ENCODE peak calls at places on chromosomes 6 and 20, in eight cellular contexts. U, T, R, Y, H, B, J and E are unnamed samples.

GRCh38 chr20:51910202-51911050 is 108.1 kb upstream of the SALL4 start:
- DNase-seq in U (peak; percentile 36), T (no peak), R (no peak), Y (peak; percentile 49), H (no peak), B (no peak), J (no peak), E (peak; percentile 65)

GRCh38 chr6:83183082-83183828 is 9.8 kb downstream of the PGM3 start:
- DNase-seq in U (no peak), T (no peak), R (no peak), Y (no peak), H (no peak), B (no peak), J (no peak), E (no peak)

GRCh38 chr6:81562169-81562568 is 190.3 kb downstream of the TENT5A start:
- DNase-seq in U (no peak), T (peak; percentile 76), R (no peak), Y (no peak), H (no peak), B (peak; percentile 20), J (no peak), E (peak; percentile 20)

GRCh38 chr6:20838113-20838512 is 303.9 kb downstream of the CDKAL1 start:
- DNase-seq in U (no peak), T (no peak), R (no peak), Y (no peak), H (no peak), B (no peak), J (no peak), E (no peak)

GRCh38 chr6:134590449-134590848 is 272.5 kb upstream of the SGK1 start:
- DNase-seq in U (no peak), T (no peak), R (no peak), Y (no peak), H (no peak), B (no peak), J (no peak), E (no peak)

GRCh38 chr6:109434456-109434855 is 6.0 kb downstream of the PPIL6 start:
- DNase-seq in U (no peak), T (no peak), R (no peak), Y (no peak), H (no peak), B (no peak), J (no peak), E (no peak)

GRCh38 chr20:4490595-4491280 is 231.0 kb upstream of the PRND start:
- DNase-seq in U (no peak), T (no peak), R (no peak), Y (no peak), H (no peak), B (no peak), J (no peak), E (no peak)

GRCh38 chr20:47915495-47915894 is 130.2 kb upstream of the SULF2 start:
- DNase-seq in U (no peak), T (no peak), R (no peak), Y (no peak), H (no peak), B (no peak), J (no peak), E (no peak)

GRCh38 chr20:1272368-1273155 is 6.5 kb downstream of the SNPH start:
- DNase-seq in U (no peak), T (no peak), R (no peak), Y (no peak), H (no peak), B (no peak), J (no peak), E (no peak)

GRCh38 chr20:43006651-43007375 is 182.9 kb downstream of the PTPRT start:
- DNase-seq in U (no peak), T (no peak), R (no peak), Y (no peak), H (no peak), B (no peak), J (no peak), E (no peak)

GRCh38 chr6:42378125-42378524 is 73.6 kb downstream of the TRERF1 start:
- DNase-seq in U (no peak), T (no peak), R (no peak), Y (no peak), H (no peak), B (no peak), J (no peak), E (no peak)

GRCh38 chr20:53865905-53866786 is 204.2 kb downstream of the BCAS1 start:
- DNase-seq in U (peak; percentile 19), T (no peak), R (no peak), Y (peak; percentile 86), H (no peak), B (peak; percentile 59), J (no peak), E (no peak)

GRCh38 chr20:5156670-5157448 is 30.1 kb downstream of the CDS2 start:
- DNase-seq in U (no peak), T (peak; percentile 60), R (no peak), Y (peak; percentile 45), H (no peak), B (peak; percentile 70), J (no peak), E (no peak)

GRCh38 chr6:166555066-166555465 is 31.4 kb downstream of the RAMACL start:
- DNase-seq in U (no peak), T (no peak), R (no peak), Y (peak; percentile 30), H (no peak), B (no peak), J (no peak), E (no peak)

GRCh38 chr6:159312204-159312603 is 143.0 kb downstream of the FNDC1 start:
- DNase-seq in U (no peak), T (no peak), R (no peak), Y (no peak), H (no peak), B (no peak), J (no peak), E (no peak)

GRCh38 chr6:29071831-29072723 is 15.0 kb downstream of the OR2B3 start:
- DNase-seq in U (peak; percentile 44), T (peak; percentile 51), R (peak; percentile 49), Y (peak; percentile 25), H (peak; percentile 60), B (peak; percentile 61), J (no peak), E (no peak)

GRCh38 chr6:3789896-3790558 is 38.5 kb upstream of the PXDC1 start:
- DNase-seq in U (no peak), T (no peak), R (no peak), Y (no peak), H (no peak), B (peak; percentile 74), J (no peak), E (no peak)

GRCh38 chr6:3786131-3786530 is 34.6 kb upstream of the PXDC1 start:
- DNase-seq in U (no peak), T (no peak), R (no peak), Y (no peak), H (no peak), B (no peak), J (no peak), E (no peak)

GRCh38 chr6:3788408-3789017 is 37.0 kb upstream of the PXDC1 start:
- DNase-seq in U (no peak), T (no peak), R (no peak), Y (no peak), H (no peak), B (peak; percentile 79), J (no peak), E (no peak)

GRCh38 chr6:3791526-3792212 is 40.2 kb upstream of the PXDC1 start:
- DNase-seq in U (no peak), T (no peak), R (no peak), Y (no peak), H (no peak), B (no peak), J (peak; percentile 17), E (no peak)

GRCh38 chr6:3789018-3789895 is 37.7 kb upstream of the PXDC1 start:
- DNase-seq in U (no peak), T (no peak), R (no peak), Y (no peak), H (no peak), B (peak; percentile 100), J (no peak), E (no peak)
- TF ChIP-seq POLR2AphosphoS5 in U (no peak), T (no peak), R (no peak), Y (no peak), H (no peak), B (peak; percentile 79), J (no peak), E (no peak)

DNA sequence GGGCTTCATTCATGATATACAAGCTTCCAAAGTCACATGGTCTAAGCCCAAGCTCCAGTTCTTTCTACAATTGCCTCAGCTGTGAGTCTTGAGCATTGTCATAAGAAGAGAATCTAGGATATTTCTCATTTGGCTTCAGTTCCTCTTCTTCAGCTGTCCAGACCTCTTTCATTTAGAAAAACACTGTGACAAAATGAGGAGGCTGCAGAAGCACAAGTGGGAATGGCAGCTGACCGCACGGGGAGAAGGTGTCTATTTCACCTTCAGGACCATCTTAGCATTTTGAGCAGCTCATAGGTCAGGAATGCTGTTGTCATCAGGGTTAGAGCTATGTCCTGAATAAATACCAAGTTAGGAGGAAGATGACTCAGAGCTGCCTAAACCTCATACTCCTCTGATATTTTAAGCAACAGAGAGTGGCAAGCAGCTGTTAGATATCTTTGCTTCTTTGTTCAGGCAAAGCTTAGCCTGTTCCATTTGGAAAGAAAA is 390.1 kb upstream of the CITED2 start:
- DNase-seq in U (no peak), T (peak; percentile 83), R (no peak), Y (peak; percentile 91), H (peak; percentile 36), B (peak; percentile 66), J (peak; percentile 66), E (no peak)
- H3K9ac ChIP-seq in U (peak overlapping the region; percentile 29), T (peak overlapping the region; percentile 23), R (no peak overlapping the region), Y (peak overlapping the region; percentile 83), H (no peak overlapping the region), B (no peak overlapping the region), J (no peak overlapping the region), E (no peak overlapping the region)

DNA sequence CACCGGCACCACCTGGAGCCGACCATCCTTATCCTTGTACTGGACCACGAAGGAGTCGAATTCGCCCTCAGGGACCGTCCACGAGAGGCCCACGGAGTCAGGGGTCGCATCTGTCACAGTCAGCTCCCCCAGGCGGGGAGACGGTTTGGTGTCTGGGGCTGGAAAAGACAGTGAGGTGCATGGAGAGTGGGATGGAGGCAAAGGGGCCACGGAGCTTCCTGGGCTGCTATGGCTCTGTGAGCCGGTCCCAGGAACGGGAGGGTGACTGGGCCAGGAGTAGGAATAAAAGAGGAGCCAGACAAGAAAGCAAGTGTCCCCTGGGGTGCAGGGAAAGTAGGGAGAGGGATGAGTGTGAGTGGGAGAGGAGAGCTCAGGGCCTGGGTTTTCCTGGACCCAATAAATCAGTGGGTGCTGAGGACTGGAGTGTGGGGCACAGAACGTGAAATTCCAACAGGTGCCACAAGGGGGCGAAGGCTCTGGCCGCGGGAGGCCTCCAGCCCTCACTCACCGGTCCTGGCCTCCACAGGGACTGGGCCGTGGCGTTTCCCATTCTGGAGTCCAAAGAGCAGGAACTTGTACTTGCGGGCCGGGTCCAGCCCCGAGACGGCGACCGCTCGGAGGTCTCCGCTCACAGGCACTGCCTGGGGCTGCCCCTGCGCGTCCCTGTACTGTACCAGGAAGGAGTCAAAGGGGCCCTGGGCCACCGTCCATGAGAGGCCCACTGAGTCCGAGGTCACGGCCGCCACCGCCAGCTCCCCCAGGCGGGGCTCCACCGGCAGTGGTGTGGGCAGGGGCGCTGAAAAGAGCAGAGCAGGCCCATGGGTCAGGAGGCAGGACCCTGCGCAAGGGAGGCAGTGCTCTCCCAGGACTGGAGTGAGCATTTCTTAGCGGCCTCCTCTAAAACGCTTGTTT is 9.9 kb downstream of the CYP21A2 start:
- DNase-seq in U (peak; percentile 88), T (peak; percentile 34), R (peak; percentile 97), Y (peak; percentile 39), H (peak; percentile 84), B (peak; percentile 84), J (no peak), E (no peak)
- TF ChIP-seq POLR2AphosphoS5 in U (no peak), T (no peak), R (no peak), Y (no peak), H (no peak), B (peak; percentile 59), J (no peak), E (no peak)

GRCh38 chr6:16434885-16435284 is 196.5 kb downstream of the GMPR start:
- DNase-seq in U (no peak), T (no peak), R (no peak), Y (no peak), H (no peak), B (no peak), J (no peak), E (no peak)
- H3K9ac ChIP-seq in U (no peak overlapping the region), T (no peak overlapping the region), R (no peak overlapping the region), Y (no peak overlapping the region), H (no peak overlapping the region), B (no peak overlapping the region), J (no peak overlapping the region), E (no peak overlapping the region)